ENCODE peak calls at places on chromosomes 16 and 17, in seven cellular contexts. S is activated T-helper 9 cell treated with anti-CD3 and anti-CD28 coated beads, Interleukin-2, amount 50 U/mL, for 16 hours; J is NCI-H774; L is NCI-H2107; D is stimulated activated CD8-positive, alpha-beta memory T cell treated with anti-CD3 and anti-CD28 coated beads, Interleukin-7, amount 100 ng/mL, for 24 hours; H is stimulated activated CD4-positive, alpha-beta T cell treated with anti-CD3 and anti-CD28 coated beads, Interleukin-12 subunit alpha, Interleukin-12 subunit beta, amount 100 ng/mL, for 24 hours; K is nephron progenitor cell. M is an unnamed sample.
A peak's percentile ranks its signal among the peaks of the same experiment; 100 is the strongest.

GRCh38 chr16:19163215-19163614 is 4.8 kb upstream of the SYT17 start:
- DNase-seq in S (no peak), J (no peak), L (no peak), D (no peak), H (no peak), K (no peak), M (no peak)

GRCh38 chr16:2465653-2466415 is 5.3 kb upstream of the NTN3 start:
- DNase-seq in S (no peak), J (no peak), L (no peak), D (no peak), H (no peak), K (no peak), M (no peak)

GRCh38 chr17:64448665-64449512 is at the start of gene MILR1:
- DNase-seq in S (no peak), J (no peak), L (no peak), D (no peak), H (no peak), K (no peak), M (peak; percentile 68)

GRCh38 chr16:4409081-4409932 is 7.1 kb downstream of the CORO7 start:
- DNase-seq in S (no peak), J (no peak), L (peak; percentile 36), D (no peak), H (no peak), K (no peak), M (no peak)

GRCh38 chr17:61338000-61338864 is 61.4 kb upstream of the TBX2 start:
- DNase-seq in S (no peak), J (no peak), L (no peak), D (no peak), H (no peak), K (no peak), M (peak; percentile 73)

GRCh38 chr17:40129498-40129897 is 7.7 kb downstream of the MSL1 start:
- DNase-seq in S (no peak), J (no peak), L (no peak), D (no peak), H (no peak), K (no peak), M (no peak)

GRCh38 chr17:13031718-13032350 is 14.0 kb upstream of the ELAC2 start:
- DNase-seq in S (peak; percentile 28), J (no peak), L (no peak), D (peak; percentile 16), H (no peak), K (peak; percentile 48), M (peak; percentile 55)

GRCh38 chr17:82544431-82545070 is 25.0 kb downstream of the FOXK2 start:
- DNase-seq in S (no peak), J (no peak), L (no peak), D (no peak), H (no peak), K (no peak), M (no peak)

GRCh38 chr17:28427372-28427771 is 21.4 kb upstream of the SLC46A1 start:
- DNase-seq in S (no peak), J (peak; percentile 5), L (no peak), D (no peak), H (no peak), K (no peak), M (peak; percentile 25)

GRCh38 chr17:81833921-81834830 is 674 bp downstream of the PPP1R27 start:
- DNase-seq in S (no peak), J (no peak), L (no peak), D (no peak), H (no peak), K (no peak), M (no peak)

GRCh38 chr17:62875296-62875695 is 67.2 kb upstream of the MARCHF10 start:
- DNase-seq in S (no peak), J (no peak), L (no peak), D (no peak), H (no peak), K (peak; percentile 42), M (no peak)

GRCh38 chr17:66275651-66276050 is 26.8 kb upstream of the PRKCA start:
- DNase-seq in S (no peak), J (no peak), L (no peak), D (peak; percentile 3), H (no peak), K (no peak), M (peak; percentile 90)

GRCh38 chr17:44970136-44970737 is 2.1 kb upstream of the C1QL1 start:
- DNase-seq in S (no peak), J (peak; percentile 1), L (no peak), D (no peak), H (no peak), K (peak; percentile 76), M (peak; percentile 15)

GRCh38 chr16:72986011-72986410 is 61.9 kb downstream of the ZFHX3 start:
- DNase-seq in S (no peak), J (no peak), L (no peak), D (no peak), H (no peak), K (no peak), M (no peak)

GRCh38 chr16:55249936-55250335 is 74.1 kb upstream of the IRX6 start:
- DNase-seq in S (no peak), J (no peak), L (no peak), D (no peak), H (no peak), K (no peak), M (no peak)

GRCh38 chr17:76421054-76421427 is 31.9 kb downstream of the UBE2O start:
- DNase-seq in S (no peak), J (no peak), L (no peak), D (no peak), H (no peak), K (no peak), M (peak; percentile 45)

GRCh38 chr16:22075043-22075757 is 17.1 kb upstream of the VWA3A start:
- DNase-seq in S (no peak), J (no peak), L (no peak), D (no peak), H (no peak), K (no peak), M (no peak)

GRCh38 chr17:76993636-76994035 is 125.4 kb downstream of the MGAT5B start:
- DNase-seq in S (no peak), J (no peak), L (no peak), D (no peak), H (no peak), K (no peak), M (no peak)

GRCh38 chr16:69179255-69180010 is 7.5 kb upstream of the SNTB2 start:
- DNase-seq in S (no peak), J (no peak), L (no peak), D (no peak), H (no peak), K (no peak), M (peak; percentile 95)

GRCh38 chr17:77312061-77312684 is 171.4 kb downstream of the SEC14L1 start:
- DNase-seq in S (no peak), J (no peak), L (no peak), D (no peak), H (no peak), K (no peak), M (no peak)

GRCh38 chr17:65278050-65278819 is 141.1 kb downstream of the RGS9 start:
- DNase-seq in S (no peak), J (no peak), L (peak; percentile 48), D (no peak), H (no peak), K (peak; percentile 78), M (peak; percentile 78)

GRCh38 chr16:29926675-29927522 is 873 bp upstream of the KCTD13 start:
- DNase-seq in S (no peak), J (peak; percentile 34), L (no peak), D (no peak), H (no peak), K (peak; percentile 22), M (peak; percentile 34)

GRCh38 chr16:22220076-22220453 is 14.0 kb downstream of the EEF2K start:
- DNase-seq in S (no peak), J (no peak), L (no peak), D (no peak), H (no peak), K (no peak), M (peak; percentile 73)

GRCh38 chr17:64778367-64779290 is 116.5 kb upstream of the SMURF2 start:
- DNase-seq in S (no peak), J (peak; percentile 67), L (no peak), D (no peak), H (no peak), K (peak; percentile 48), M (no peak)

GRCh38 chr16:88633684-88634140 is 4.7 kb upstream of the IL17C start:
- DNase-seq in S (peak; percentile 40), J (no peak), L (no peak), D (no peak), H (no peak), K (peak; percentile 20), M (no peak)

GRCh38 chr16:49833796-49834195 is 22.1 kb downstream of the ZNF423 start:
- DNase-seq in S (no peak), J (no peak), L (no peak), D (no peak), H (no peak), K (no peak), M (no peak)

GRCh38 chr17:76382803-76383644 is 1.4 kb upstream of the SPHK1 start:
- DNase-seq in S (peak; percentile 47), J (no peak), L (no peak), D (peak; percentile 40), H (peak; percentile 50), K (peak; percentile 74), M (peak; percentile 72)

GRCh38 chr17:29613856-29614255 is 8.9 kb downstream of the CORO6 start:
- DNase-seq in S (no peak), J (no peak), L (no peak), D (no peak), H (no peak), K (no peak), M (no peak)

GRCh38 chr17:6941989-6942388 is 53.9 kb upstream of the ALOX12 start:
- DNase-seq in S (no peak), J (no peak), L (no peak), D (no peak), H (no peak), K (no peak), M (no peak)

GRCh38 chr17:59839646-59840328 is 53.0 kb downstream of the TUBD1 start:
- DNase-seq in S (no peak), J (no peak), L (no peak), D (no peak), H (no peak), K (no peak), M (peak; percentile 58)

GRCh38 chr16:84048306-84048705 is 5.7 kb upstream of the SLC38A8 start:
- DNase-seq in S (no peak), J (peak; percentile 20), L (no peak), D (no peak), H (no peak), K (no peak), M (no peak)

GRCh38 chr16:75758215-75758614 is 31.9 kb upstream of the CPHXL start:
- DNase-seq in S (no peak), J (no peak), L (no peak), D (no peak), H (no peak), K (no peak), M (peak; percentile 32)

GRCh38 chr17:10651927-10652326 is 5.2 kb downstream of the MYH3 start:
- DNase-seq in S (no peak), J (no peak), L (no peak), D (no peak), H (no peak), K (no peak), M (no peak)

GRCh38 chr16:10878644-10879498 is 1.9 kb downstream of the CIITA start:
- DNase-seq in S (no peak), J (no peak), L (no peak), D (no peak), H (no peak), K (no peak), M (peak; percentile 31)